ENCODE peak calls at places on chromosomes 12 and 14, in seven cellular contexts. V is heart left ventricle, B is HCT116, A is GM23248, G is MM.1S, K is hepatocyte, I is cardiac muscle cell. N is an unnamed sample. For H3K36me3 and H3K4me1, the result is how much of the 10 kb centered on the place peaks cover.

GRCh38 chr14:41586237-41586636 is 20.4 kb upstream of the LRFN5 start:
- DNase-seq in V (no peak), B (no peak), A (no peak), G (no peak), K (no peak), I (no peak), N (no peak)

GRCh38 chr12:80567391-80567790 is 123.4 kb downstream of the PTPRQ start:
- DNase-seq in V (no peak), B (no peak), A (peak), G (no peak), K (peak), I (no peak), N (no peak)

GRCh38 chr12:124737040-124737419 is 126.6 kb downstream of the SCARB1 start:
- DNase-seq in V (no peak), B (no peak), A (no peak), G (no peak), K (no peak), I (no peak), N (no peak)

GRCh38 chr14:25570483-25570882 is 520.5 kb upstream of the STXBP6 start:
- DNase-seq in V (no peak), B (no peak), A (no peak), G (no peak), K (no peak), I (no peak), N (no peak)

GRCh38 chr12:105928436-105928835 is 210.3 kb downstream of the NUAK1 start:
- DNase-seq in V (no peak), B (no peak), A (no peak), G (no peak), K (no peak), I (no peak), N (no peak)

GRCh38 chr14:66508846-66509621 is 1.1 kb downstream of the GPHN start:
- DNase-seq in V (peak), B (no peak), A (peak), G (peak), K (peak), I (peak), N (no peak)

GRCh38 chr12:124764451-124764850 is 99.2 kb downstream of the SCARB1 start:
- DNase-seq in V (no peak), B (no peak), A (peak), G (peak), K (peak), I (no peak), N (no peak)

GRCh38 chr14:103755060-103755459 is 39.5 kb downstream of the ZFYVE21 start:
- DNase-seq in V (no peak), B (no peak), A (no peak), G (no peak), K (no peak), I (no peak), N (no peak)

GRCh38 chr14:100679707-100680438 is 46.8 kb upstream of the DLK1 start:
- DNase-seq in V (peak), B (no peak), A (peak), G (no peak), K (peak), I (peak), N (no peak)

GRCh38 chr14:22630486-22630885 is 13.7 kb downstream of the OR6J1 start:
- DNase-seq in V (no peak), B (no peak), A (peak), G (no peak), K (no peak), I (no peak), N (no peak)

GRCh38 chr12:124057691-124058090 is 84.7 kb downstream of the ZNF664 start:
- DNase-seq in V (no peak), B (no peak), A (no peak), G (no peak), K (no peak), I (no peak), N (no peak)

GRCh38 chr12:122980192-122981035 is at the start of gene ARL6IP4:
- DNase-seq in V (peak), B (no peak), A (peak), G (peak), K (peak), I (peak), N (no peak)

GRCh38 chr12:95700316-95700785 is 90.2 kb downstream of the NTN4 start:
- DNase-seq in V (no peak), B (no peak), A (peak), G (peak), K (no peak), I (no peak), N (no peak)

GRCh38 chr12:30926243-30927209 is at the start of gene TSPAN11:
- DNase-seq in V (no peak), B (no peak), A (peak), G (no peak), K (peak), I (peak), N (no peak)

GRCh38 chr14:91369628-91370445 is 47.8 kb downstream of the CCDC88C start:
- DNase-seq in V (no peak), B (no peak), A (peak), G (peak), K (no peak), I (no peak), N (no peak)

GRCh38 chr12:26935636-26936378 is 2.0 kb downstream of the INTS13 start:
- DNase-seq in V (no peak), B (no peak), A (no peak), G (peak), K (no peak), I (no peak), N (no peak)

GRCh38 chr12:121697093-121697698 is 15.4 kb upstream of the TMEM120B start:
- DNase-seq in V (no peak), B (peak), A (peak), G (peak), K (peak), I (peak), N (no peak)

GRCh38 chr14:71824816-71825215 is 107.4 kb upstream of the RGS6 start:
- DNase-seq in V (no peak), B (no peak), A (no peak), G (no peak), K (no peak), I (no peak), N (no peak)

DNA sequence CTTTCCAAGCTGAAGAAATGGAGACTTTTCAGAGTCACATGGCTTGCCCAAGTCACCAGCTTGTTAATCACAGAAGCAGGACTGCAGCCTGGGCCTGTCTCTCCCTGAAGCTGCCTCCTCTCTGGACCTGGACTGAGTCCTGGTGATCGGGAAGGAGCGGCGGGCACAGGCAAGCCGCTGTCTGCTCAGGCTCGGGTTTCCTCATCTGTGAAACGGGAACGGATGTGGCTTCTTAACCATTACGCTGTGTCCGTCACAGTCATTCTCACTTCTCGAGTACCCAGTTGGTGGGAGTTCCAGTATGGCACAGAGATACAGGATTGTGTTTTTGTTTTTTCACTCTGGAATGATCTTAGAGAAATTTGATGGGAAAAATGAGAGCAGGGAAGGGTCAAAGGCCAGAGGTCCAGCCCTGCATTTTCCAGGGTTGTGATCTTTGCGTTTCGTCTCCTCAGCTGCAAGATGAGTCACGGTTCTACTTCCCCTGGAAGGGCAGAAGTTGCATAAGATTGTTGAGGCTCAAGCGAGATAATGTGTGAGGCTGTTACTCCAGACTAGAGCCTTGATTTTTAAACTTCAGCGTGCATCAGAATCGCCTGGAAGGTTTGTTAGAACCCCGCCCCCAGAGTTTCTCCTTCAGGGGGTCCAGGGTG is 7.6 kb upstream of the LRTM2 start:
- DNase-seq in V (no peak), B (no peak), A (peak), G (peak), K (peak), I (no peak), N (no peak)
- H3K27ac ChIP-seq in V (no peak), B (no peak), A (no peak), G (no peak), K (peak), I (no peak), N (peak)

GRCh38 chr12:14394317-14395058 is 29.0 kb downstream of the ATF7IP start:
- DNase-seq in V (no peak), B (peak), A (peak), G (peak), K (peak), I (peak), N (no peak)

GRCh38 chr12:14399871-14400270 is 34.4 kb downstream of the ATF7IP start:
- DNase-seq in V (no peak), B (no peak), A (peak), G (no peak), K (no peak), I (no peak), N (no peak)

GRCh38 chr12:14395059-14395778 is 29.7 kb downstream of the ATF7IP start:
- DNase-seq in V (no peak), B (no peak), A (no peak), G (no peak), K (no peak), I (no peak), N (no peak)

GRCh38 chr12:14393736-14394135 is 28.3 kb downstream of the ATF7IP start:
- DNase-seq in V (no peak), B (no peak), A (peak), G (no peak), K (no peak), I (no peak), N (no peak)

DNA sequence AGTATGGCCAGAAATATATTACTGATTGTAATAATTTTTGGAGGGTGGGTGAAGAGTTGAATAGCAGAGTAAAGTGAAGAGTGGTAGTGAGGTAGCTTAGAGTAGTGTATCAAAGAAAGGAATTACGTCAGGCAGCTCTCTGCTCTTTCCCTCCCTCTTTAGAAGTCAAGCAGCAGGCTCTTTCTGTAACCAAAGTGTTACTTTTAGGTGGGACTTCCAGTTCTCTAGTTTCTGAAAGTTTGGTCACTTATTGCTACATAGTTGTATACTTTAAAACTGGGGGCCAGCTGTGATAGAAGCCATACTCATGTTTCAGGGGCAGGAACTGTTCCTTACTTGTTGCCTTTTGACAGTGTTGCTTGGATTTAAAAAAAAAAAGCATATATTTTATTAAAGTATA is 30.6 kb downstream of the ATF7IP start:
- DNase-seq in V (no peak), B (no peak), A (no peak), G (no peak), K (peak), I (peak), N (no peak)
- H3K36me3 ChIP-seq in V (under half), B (under half), A (under half), G (under half), K (under half), I (under half), N (under half)

GRCh38 chr12:12481636-12482035 is 81.0 kb downstream of the DUSP16 start:
- DNase-seq in V (no peak), B (no peak), A (no peak), G (no peak), K (no peak), I (no peak), N (no peak)
- H3K4me1 ChIP-seq in V (under half), B (under half), A (under half), G (under half), K (under half), I (under half), N (under half)

GRCh38 chr14:46940600-46940999 is 289.0 kb upstream of the RPL10L start:
- DNase-seq in V (no peak), B (no peak), A (no peak), G (no peak), K (no peak), I (no peak), N (no peak)
- H3K27ac ChIP-seq in V (no peak), B (no peak), A (no peak), G (no peak), K (no peak), I (no peak), N (no peak)

DNA sequence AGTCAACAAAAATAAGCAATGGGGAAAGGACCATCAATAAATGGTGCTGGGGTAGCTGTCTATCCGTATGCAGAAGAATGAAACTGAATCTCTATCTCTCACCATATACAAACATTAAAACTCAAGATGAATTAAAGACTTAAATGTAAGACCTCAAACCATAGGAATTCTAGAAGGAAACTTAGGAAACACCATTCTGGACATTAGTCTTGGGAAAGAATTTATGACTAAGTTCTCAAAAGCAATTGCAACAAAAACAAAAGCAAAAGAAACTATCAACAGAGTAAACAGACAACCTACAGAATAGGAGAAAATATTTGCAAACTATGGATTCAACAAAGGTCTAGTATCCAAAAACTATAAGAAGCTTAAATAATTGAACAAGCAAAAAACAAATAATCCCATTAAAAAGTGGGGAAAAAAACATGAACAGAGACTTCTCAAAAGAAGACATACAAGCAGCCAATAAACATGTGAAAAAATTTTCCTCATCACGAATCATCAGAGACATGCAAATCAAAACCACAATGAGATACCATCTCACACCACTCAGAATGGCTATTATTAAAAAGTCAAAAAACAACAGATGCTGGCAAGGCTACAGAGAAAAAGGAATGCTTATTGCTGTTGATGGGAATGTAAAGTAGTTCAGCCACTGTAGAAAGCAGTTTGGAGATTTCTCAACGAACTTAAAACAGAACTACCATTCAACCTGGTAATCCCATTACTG is 266.1 kb upstream of the DAAM1 start:
- DNase-seq in V (no peak), B (no peak), A (peak), G (no peak), K (no peak), I (no peak), N (no peak)
- H3K36me3 ChIP-seq in V (under half), B (under half), A (under half), G (under half), K (under half), I (under half), N (under half)

DNA sequence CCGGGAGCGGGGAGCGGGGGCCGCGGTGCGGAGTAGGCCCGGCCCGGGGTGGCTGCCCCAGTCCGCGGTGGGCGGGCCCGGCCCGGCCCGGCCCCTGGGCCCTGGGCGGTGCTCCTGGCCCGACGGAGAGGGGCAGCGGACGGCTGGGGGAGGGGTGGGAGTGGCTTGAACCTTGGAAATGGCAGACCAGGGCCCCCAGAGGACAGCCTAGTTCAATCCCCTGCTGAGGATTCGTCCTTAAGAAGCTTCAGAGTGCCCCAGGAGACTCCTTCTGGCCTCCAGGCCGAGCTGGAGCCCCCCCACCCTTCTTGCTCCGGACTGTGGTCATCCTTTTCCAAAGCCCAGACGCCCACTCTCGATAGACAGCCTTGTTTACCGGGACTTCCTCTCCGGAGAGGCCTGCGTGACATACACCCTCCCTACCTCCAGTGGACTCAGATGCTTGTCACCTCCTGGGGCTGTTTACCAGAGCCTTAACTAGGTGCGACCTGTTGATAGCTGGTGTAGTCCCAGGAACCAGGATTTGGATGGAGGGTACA is 458 bp downstream of the KHNYN start:
- DNase-seq in V (peak), B (no peak), A (peak), G (peak), K (peak), I (peak), N (peak)
- H3K4me1 ChIP-seq in V (under half), B (under half), A (under half), G (under half), K (under half), I (under half), N (under half)